ENCODE peak calls at places on chromosomes 4 and X, in ten cellular contexts. M is HCT116, O is uterus, C is stomach, T is GM12878, G is IMR-90, S is transverse colon, X is endothelial cell of umbilical vein, D is GM12891, F is thyroid gland. B is an unnamed sample.

GRCh38 chr4:151015458-151016344 is 617 bp upstream of the LRBA start:
- DNase-seq in C (peak; percentile 84), X (peak; percentile 78), F (peak; percentile 90), D (peak; percentile 67), S (peak; percentile 82), T (no peak), G (peak; percentile 54), M (peak; percentile 77), O (peak; percentile 77), B (peak; percentile 87)

GRCh38 chr4:96352051-96352517 is 512.2 kb downstream of the PDHA2 start:
- DNase-seq in T (no peak), M (peak; percentile 34), X (peak; percentile 77), G (no peak), F (peak; percentile 4), S (no peak), O (no peak), D (no peak), C (no peak), B (peak; percentile 66)

GRCh38 chr4:6746721-6747689 is 31.0 kb downstream of the BLOC1S4 start:
- DNase-seq in T (no peak), X (no peak), O (no peak), G (no peak), C (peak; percentile 90), M (no peak), D (no peak), S (peak; percentile 88), F (peak; percentile 98), B (no peak)

GRCh38 chr4:106210021-106210420 is 106.0 kb downstream of the TBCK start:
- DNase-seq in O (no peak), S (no peak), X (no peak), G (no peak), T (no peak), D (no peak), M (no peak), F (no peak), C (no peak), B (no peak)

GRCh38 chrX:38896724-38897298 is 95.6 kb downstream of the MID1IP1 start:
- DNase-seq in G (no peak), T (no peak), M (no peak), F (no peak), S (no peak), D (no peak), C (no peak), X (no peak), O (no peak), B (no peak)

GRCh38 chrX:20269848-20270556 is 3.3 kb upstream of the RPS6KA3 start:
- DNase-seq in C (no peak), M (no peak), G (no peak), D (no peak), O (no peak), S (no peak), T (no peak), X (no peak), F (no peak), B (no peak)

GRCh38 chrX:122982521-122982920 is 201.6 kb upstream of the GRIA3 start:
- DNase-seq in G (no peak), X (no peak), M (no peak), C (no peak), F (no peak), S (no peak), D (no peak), O (no peak), T (no peak), B (no peak)

GRCh38 chr4:145805490-145805889 is 125.5 kb downstream of the C4orf51 start:
- DNase-seq in D (no peak), F (no peak), M (no peak), X (no peak), O (no peak), T (no peak), G (peak; percentile 21), S (no peak), C (no peak), B (no peak)

GRCh38 chr4:15963001-15963451 is at the start of gene FGFBP2:
- DNase-seq in D (peak; percentile 10), X (peak; percentile 34), M (peak; percentile 21), O (no peak), C (peak; percentile 51), T (no peak), G (peak; percentile 44), F (peak; percentile 62), S (peak; percentile 59), B (peak; percentile 9)

GRCh38 chrX:13007519-13008188 is 32.7 kb downstream of the TMSB4X start:
- DNase-seq in D (no peak), C (no peak), O (no peak), F (peak; percentile 8), T (no peak), X (peak; percentile 31), G (peak; percentile 33), S (no peak), M (no peak), B (no peak)

GRCh38 chr4:168577624-168578023 is 80.8 kb downstream of the PALLD start:
- DNase-seq in D (no peak), S (no peak), T (no peak), M (no peak), X (no peak), G (no peak), F (peak; percentile 16), C (no peak), O (no peak), B (no peak)

GRCh38 chr4:101393256-101393655 is 45.9 kb upstream of the PPP3CA start:
- DNase-seq in S (no peak), O (no peak), F (peak; percentile 54), M (peak; percentile 81), T (no peak), G (peak; percentile 65), X (no peak), D (no peak), C (no peak), B (no peak)

GRCh38 chr4:77263247-77263646 is 106.2 kb downstream of the CCNG2 start:
- DNase-seq in O (no peak), G (peak; percentile 4), T (no peak), D (no peak), M (no peak), X (no peak), C (no peak), S (no peak), F (peak; percentile 12), B (no peak)

GRCh38 chrX:40158036-40158706 is 60.4 kb upstream of the BCOR start:
- DNase-seq in O (peak; percentile 38), D (no peak), T (no peak), G (peak; percentile 17), M (no peak), X (no peak), F (peak; percentile 39), C (no peak), S (no peak), B (peak; percentile 52)
- TF ChIP-seq POLR2A in O (no peak), D (no peak), T (no peak), G (no peak), M (no peak), X (no peak), F (peak; percentile 44), C (no peak), S (no peak), B (no peak)

DNA sequence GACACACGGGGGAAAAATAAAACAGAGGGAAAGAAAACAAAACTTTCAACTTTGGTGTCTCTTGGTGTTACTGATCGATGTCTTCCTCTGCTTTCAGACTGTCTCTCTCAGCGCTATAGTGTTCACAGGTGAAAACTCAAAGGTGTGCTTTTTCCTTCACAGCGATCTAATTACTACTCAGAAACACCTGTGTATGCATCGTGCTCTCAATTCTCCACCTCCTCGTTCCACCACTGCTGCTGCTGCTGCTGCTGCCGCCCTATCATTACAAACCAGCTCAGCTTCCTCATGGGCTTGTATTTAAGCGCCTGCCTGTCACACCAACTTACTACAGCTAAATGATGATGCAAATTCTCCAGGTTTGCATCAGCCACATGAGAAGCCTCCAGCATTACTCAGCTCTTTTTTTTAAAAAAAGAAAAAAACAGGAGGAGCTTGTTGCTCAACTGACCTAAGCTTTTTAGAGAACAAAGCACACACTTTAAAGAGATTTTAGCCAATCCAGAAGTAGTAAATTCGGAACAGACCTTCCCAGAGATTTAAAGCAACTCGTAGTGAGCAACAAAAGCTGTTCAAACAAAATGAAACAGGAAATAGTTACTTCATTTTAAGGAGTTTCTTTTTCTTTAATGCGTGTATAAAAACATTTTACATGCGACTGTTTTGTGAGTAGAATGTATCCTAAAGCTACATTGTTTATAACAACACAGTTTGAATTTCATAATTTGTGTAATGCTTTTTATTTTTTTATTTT is at the start of gene SLC7A11:
- DNase-seq in F (peak; percentile 78), D (peak; percentile 6), G (peak; percentile 100), M (peak; percentile 96), O (peak; percentile 19), T (peak; percentile 93), S (peak; percentile 83), X (peak; percentile 96), C (peak; percentile 78), B (peak; percentile 98)
- TF ChIP-seq POLR2A in F (peak; percentile 85), D (peak; percentile 85), G (peak; percentile 95), M (peak; percentile 47), O (no peak), T (peak; percentile 97), S (peak; percentile 78), X (peak; percentile 87), C (no peak), B (peak; percentile 99)

DNA sequence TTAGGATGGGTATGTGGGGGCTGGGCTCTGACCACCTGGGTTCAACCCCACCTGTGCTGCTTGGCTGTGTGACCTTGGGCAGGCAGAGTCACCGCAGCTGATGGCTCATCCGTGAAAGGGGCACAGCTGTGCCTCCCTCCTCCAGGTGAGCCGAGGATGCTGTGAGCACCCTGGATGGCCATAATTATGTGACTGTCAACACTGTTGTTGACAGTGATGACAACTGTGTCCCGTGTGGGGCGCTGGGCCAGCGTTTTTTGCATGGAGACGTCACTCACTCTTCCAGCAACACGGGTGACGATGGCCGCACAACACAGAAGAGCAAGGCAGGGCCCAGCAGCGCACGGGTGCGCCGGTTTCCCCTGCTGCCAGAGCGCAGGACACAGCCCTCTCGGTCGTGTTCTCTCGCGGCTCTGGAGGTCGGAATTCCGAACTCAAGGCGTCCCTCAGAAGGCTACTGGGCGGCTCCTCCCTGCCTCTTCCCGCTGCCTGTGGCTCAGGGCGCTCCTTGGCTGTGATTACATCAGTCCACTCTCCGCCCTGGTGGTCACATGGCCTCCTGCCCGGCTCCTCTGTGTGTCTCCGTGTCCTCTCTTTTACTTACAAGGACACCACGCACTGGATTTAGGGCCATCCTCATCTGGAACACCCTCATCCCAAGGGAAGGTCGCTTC is 1.3 kb downstream of the SH3TC1 start:
- DNase-seq in O (no peak), S (peak; percentile 50), F (peak; percentile 47), D (no peak), X (peak; percentile 62), T (no peak), G (peak; percentile 31), M (no peak), C (peak; percentile 68), B (no peak)
- TF ChIP-seq POLR2A in O (peak; percentile 18), S (peak; percentile 43), F (peak; percentile 16), D (no peak), X (peak; percentile 81), T (no peak), G (no peak), M (no peak), C (no peak), B (no peak)

DNA sequence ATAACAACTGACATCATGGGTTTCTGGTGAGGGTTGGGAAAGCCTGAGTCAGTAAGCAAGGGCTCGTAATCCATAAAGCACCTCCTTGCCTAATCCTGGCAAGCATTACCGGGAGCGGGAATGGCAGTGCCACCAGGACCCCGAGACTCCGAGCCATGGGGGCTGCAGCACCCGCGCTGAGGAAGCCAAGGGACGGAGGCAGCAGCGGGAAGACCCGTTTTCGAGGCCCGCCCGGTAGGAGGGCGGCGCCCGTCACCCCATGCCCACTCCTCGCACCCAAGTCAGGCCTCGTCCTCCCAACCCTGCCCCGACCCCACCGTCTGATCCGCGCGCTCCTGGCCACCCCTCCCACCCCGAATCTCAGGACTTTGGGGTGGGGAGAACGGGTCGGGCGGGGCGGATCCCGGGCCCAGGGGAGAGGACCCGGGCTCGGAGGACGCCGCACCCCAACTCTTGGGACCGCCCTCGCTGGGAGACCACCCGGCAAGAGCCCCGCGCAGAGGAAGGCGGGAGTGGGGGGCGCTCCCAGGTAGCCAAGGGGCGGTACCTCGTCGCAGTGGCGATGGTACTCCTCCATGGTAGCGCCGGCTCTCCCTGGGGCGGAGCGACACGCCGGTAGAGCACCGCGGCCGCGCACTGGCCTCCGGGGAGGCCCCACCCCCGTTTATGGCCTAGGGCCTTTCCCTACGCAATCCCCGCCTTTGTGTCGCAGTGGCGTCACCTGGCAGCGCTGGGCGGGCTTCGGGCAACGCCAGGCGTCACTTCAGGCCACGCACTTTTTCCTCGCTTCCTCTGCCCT is at the start of gene DYNLT3:
- DNase-seq in X (peak; percentile 83), O (peak; percentile 74), S (peak; percentile 90), G (peak; percentile 52), M (peak; percentile 76), F (peak; percentile 84), D (peak; percentile 60), T (peak; percentile 39), C (peak; percentile 86), B (peak; percentile 73)
- TF ChIP-seq POLR2A in X (no peak), O (peak; percentile 56), S (peak; percentile 83), G (peak; percentile 69), M (no peak), F (peak; percentile 86), D (no peak), T (peak; percentile 66), C (peak; percentile 43), B (peak; percentile 38)

B was measured in erythroblast.